ENCODE peak calls at places on chromosomes 7 and 10, in four cellular contexts. C is RPMI7951; J is stimulated activated CD4-positive, alpha-beta T cell treated with anti-CD3 and anti-CD28 coated beads, Interleukin-2, amount 100 ng/mL, for 48 hours; F is WTC11. B is an unnamed sample.

GRCh38 chr7:20651960-20652544 is 36.6 kb downstream of the ABCB5 start:
- DNase-seq in F (no peak), C (no peak), J (no peak), B (no peak)

GRCh38 chr10:92990615-92991014 is 70.0 kb upstream of the CYP26C1 start:
- DNase-seq in F (no peak), C (no peak), J (no peak), B (no peak)

GRCh38 chr10:117617664-117618063 is 75.1 kb downstream of the EMX2 start:
- DNase-seq in J (no peak), F (no peak), C (no peak), B (no peak)

GRCh38 chr10:44033008-44033407 is 351.9 kb downstream of the CXCL12 start:
- DNase-seq in J (no peak), F (no peak), C (peak), B (no peak)

GRCh38 chr10:74500806-74501205 is 325.6 kb upstream of the KAT6B start:
- DNase-seq in C (no peak), J (no peak), F (no peak), B (no peak)

GRCh38 chr7:127955051-127955531 is 76.1 kb downstream of the LRRC4 start:
- DNase-seq in C (no peak), F (no peak), J (no peak), B (no peak)

GRCh38 chr10:75487087-75487784 is 55.8 kb downstream of the LRMDA start:
- DNase-seq in C (no peak), J (no peak), F (no peak), B (no peak)

GRCh38 chr7:94928168-94928707 is 20.8 kb downstream of the PPP1R9A start:
- DNase-seq in F (no peak), C (no peak), J (no peak), B (no peak)

GRCh38 chr10:56449770-56450169 is 88.7 kb upstream of the ZWINT start:
- DNase-seq in F (no peak), J (no peak), C (no peak), B (no peak)

B was measured in central memory CD8-positive, alpha-beta T cell.